ENCODE peak calls at places on chromosome 6, in nine cellular contexts. K is MV-4-11; V is activated effector memory CD4-positive, alpha-beta T cell treated with anti-CD3 and anti-CD28 coated beads, Interleukin-2, amount 50 U/mL, for 16 hours; S is CD4-positive, alpha-beta T cell; W is EL; Z is stimulated activated CD8-positive, alpha-beta memory T cell treated with anti-CD3 and anti-CD28 coated beads, Interleukin-15, amount 100 ng/mL, for 24 hours; Y is activated CD8-positive, alpha-beta memory T cell treated with anti-CD3 and anti-CD28 coated beads for 48 hours; U is OCI-M1; N is NCI-H1092 treated with DMSO at 0.1 percent for 48 hours. P is an unnamed sample.

GRCh38 chr6:722608-723007 is 29.7 kb upstream of the EXOC2 start:
- DNase-seq in U (peak; percentile 30), W (peak; percentile 34), Y (no peak), Z (no peak), K (peak; percentile 77), N (no peak), V (no peak), S (no peak), P (peak; percentile 11)

GRCh38 chr6:4587171-4587570 is 189.0 kb upstream of the CDYL start:
- DNase-seq in W (no peak), V (no peak), Y (no peak), S (no peak), U (no peak), N (no peak), K (no peak), Z (no peak), P (no peak)

GRCh38 chr6:116370717-116371383 is at the start of gene DSE:
- DNase-seq in U (peak; percentile 63), W (peak; percentile 89), Y (peak; percentile 19), S (peak; percentile 38), Z (peak; percentile 13), N (peak; percentile 3), V (peak; percentile 88), K (no peak), P (peak; percentile 73)

GRCh38 chr6:26568601-26569432 is 27.9 kb upstream of the ABT1 start:
- DNase-seq in U (peak; percentile 99), V (peak; percentile 99), S (peak; percentile 99), W (peak; percentile 90), N (peak; percentile 81), Y (peak; percentile 100), Z (peak; percentile 99), K (peak; percentile 91), P (peak; percentile 75)

GRCh38 chr6:155303361-155303870 is 10.9 kb downstream of the TFB1M start:
- DNase-seq in S (no peak), W (no peak), U (no peak), K (no peak), Y (no peak), Z (no peak), V (no peak), N (no peak), P (no peak)

GRCh38 chr6:53441035-53441493 is 92.3 kb upstream of the ELOVL5 start:
- DNase-seq in N (no peak), Y (no peak), U (peak; percentile 48), K (no peak), V (no peak), S (no peak), Z (no peak), W (peak; percentile 22), P (no peak)

GRCh38 chr6:4030672-4031071 is 48.3 kb downstream of the FAM217A start:
- DNase-seq in W (no peak), S (no peak), Y (no peak), V (no peak), N (no peak), K (no peak), Z (no peak), U (no peak), P (no peak)

GRCh38 chr6:111854683-111855082 is 18.6 kb downstream of the FYN start:
- DNase-seq in N (no peak), U (peak; percentile 23), S (no peak), Y (no peak), V (no peak), W (no peak), Z (no peak), K (peak; percentile 27), P (no peak)

GRCh38 chr6:1094306-1094705 is 217.6 kb upstream of the FOXQ1 start:
- DNase-seq in Y (no peak), N (no peak), Z (no peak), W (peak; percentile 33), S (no peak), K (no peak), U (no peak), V (no peak), P (peak; percentile 30)

GRCh38 chr6:87661503-87661902 is 40.5 kb downstream of the AKIRIN2 start:
- DNase-seq in W (no peak), K (peak; percentile 28), U (no peak), Z (no peak), N (no peak), Y (no peak), S (no peak), V (no peak), P (peak; percentile 50)

GRCh38 chr6:52904562-52905279 is 4.8 kb downstream of the GSTA3 start:
- DNase-seq in U (peak; percentile 48), S (no peak), K (peak; percentile 2), V (no peak), W (peak; percentile 22), Z (no peak), Y (no peak), N (no peak), P (no peak)

GRCh38 chr6:23213193-23213592 is 643.8 kb downstream of the HDGFL1 start:
- DNase-seq in W (peak; percentile 10), K (peak; percentile 34), V (no peak), S (no peak), N (no peak), U (peak; percentile 57), Y (no peak), Z (no peak), P (no peak)

GRCh38 chr6:111871725-111872520 is 1.3 kb downstream of the FYN start:
- DNase-seq in V (peak; percentile 76), Y (no peak), U (peak; percentile 90), W (peak; percentile 71), S (no peak), N (peak; percentile 56), K (no peak), Z (no peak), P (peak; percentile 19)

GRCh38 chr6:130946076-130946475 is 117.0 kb downstream of the EPB41L2 start:
- DNase-seq in Y (no peak), N (no peak), W (peak; percentile 22), K (no peak), S (no peak), Z (no peak), U (no peak), V (no peak), P (no peak)

GRCh38 chr6:25476126-25476525 is 175.9 kb upstream of the SCGN start:
- DNase-seq in N (no peak), V (no peak), Y (no peak), W (peak; percentile 46), U (no peak), K (no peak), Z (no peak), S (no peak), P (peak; percentile 50)

GRCh38 chr6:20846602-20847028 is 312.4 kb downstream of the CDKAL1 start:
- DNase-seq in N (no peak), K (peak; percentile 84), Y (no peak), U (peak; percentile 98), Z (no peak), S (no peak), W (peak; percentile 33), V (no peak), P (no peak)

P was measured in HFFc6.